ENCODE peak calls at places on chromosomes 11 and 22, in ten cellular contexts. G, V, K, H, E, Z, J, F, A and X are unnamed samples.

GRCh38 chr11:69376155-69377028 is 82.4 kb downstream of the MYEOV start:
- DNase-seq in G (no peak), V (no peak), K (no peak), H (no peak), E (no peak), Z (peak), J (no peak), F (no peak), A (no peak), X (no peak)

GRCh38 chr22:32411388-32411787 is 659 bp downstream of the RTCB start:
- DNase-seq in G (peak), V (no peak), K (peak), H (peak), E (no peak), Z (peak), J (no peak), F (peak), A (no peak), X (peak)

GRCh38 chr22:29700206-29700948 is 19.4 kb upstream of the CABP7 start:
- DNase-seq in G (no peak), V (no peak), K (no peak), H (no peak), E (no peak), Z (no peak), J (no peak), F (no peak), A (no peak), X (no peak)

GRCh38 chr11:35483131-35483800 is 42.1 kb downstream of the PAMR1 start:
- DNase-seq in G (peak), V (no peak), K (no peak), H (peak), E (no peak), Z (no peak), J (no peak), F (no peak), A (no peak), X (no peak)

GRCh38 chr11:104324276-104324675 is 160.3 kb upstream of the PDGFD start:
- DNase-seq in G (no peak), V (no peak), K (no peak), H (no peak), E (no peak), Z (no peak), J (no peak), F (no peak), A (no peak), X (no peak)

GRCh38 chr22:37471721-37472417 is 14.3 kb downstream of the MFNG start:
- DNase-seq in G (no peak), V (no peak), K (no peak), H (no peak), E (no peak), Z (no peak), J (no peak), F (no peak), A (no peak), X (no peak)

GRCh38 chr11:1391165-1392010 is 1.7 kb downstream of the BRSK2 start:
- DNase-seq in G (no peak), V (no peak), K (peak), H (no peak), E (no peak), Z (no peak), J (no peak), F (peak), A (no peak), X (no peak)

GRCh38 chr11:127632971-127633680 is 632.6 kb upstream of the KIRREL3 start:
- DNase-seq in G (no peak), V (no peak), K (no peak), H (no peak), E (no peak), Z (no peak), J (no peak), F (peak), A (no peak), X (no peak)

GRCh38 chr11:86569109-86569508 is 103.3 kb downstream of the ME3 start:
- DNase-seq in G (no peak), V (no peak), K (no peak), H (no peak), E (no peak), Z (no peak), J (no peak), F (no peak), A (no peak), X (no peak)

GRCh38 chr11:68839953-68840641 is 1.6 kb downstream of the CPT1A start:
- DNase-seq in G (no peak), V (no peak), K (peak), H (no peak), E (no peak), Z (no peak), J (no peak), F (peak), A (no peak), X (no peak)

GRCh38 chr22:17083811-17084540 is 824 bp upstream of the IL17RA start:
- DNase-seq in G (no peak), V (no peak), K (no peak), H (no peak), E (no peak), Z (no peak), J (peak), F (peak), A (no peak), X (no peak)

GRCh38 chr11:77517226-77517625 is 43.3 kb upstream of the PAK1 start:
- DNase-seq in G (no peak), V (no peak), K (no peak), H (no peak), E (no peak), Z (no peak), J (no peak), F (no peak), A (no peak), X (no peak)

GRCh38 chr22:39545310-39546063 is 12.9 kb upstream of the RPS19BP1 start:
- DNase-seq in G (no peak), V (no peak), K (peak), H (no peak), E (no peak), Z (peak), J (no peak), F (peak), A (no peak), X (no peak)

GRCh38 chr11:59144096-59144495 is 1.4 kb downstream of the FAM111A start:
- DNase-seq in G (no peak), V (no peak), K (no peak), H (no peak), E (no peak), Z (no peak), J (no peak), F (no peak), A (no peak), X (no peak)

GRCh38 chr11:63010934-63011439 is 4.7 kb downstream of the SLC22A8 start:
- DNase-seq in G (no peak), V (no peak), K (no peak), H (no peak), E (no peak), Z (no peak), J (no peak), F (no peak), A (no peak), X (no peak)

GRCh38 chr11:65115361-65116082 is 2.0 kb downstream of the ZNHIT2 start:
- DNase-seq in G (no peak), V (no peak), K (no peak), H (no peak), E (no peak), Z (no peak), J (peak), F (no peak), A (no peak), X (no peak)
- H3K4me3 ChIP-seq in G (no peak), V (no peak), K (no peak), H (no peak), E (peak), Z (peak), J (no peak), F (no peak), A (no peak), X (peak)

GRCh38 chr11:46130286-46130937 is 9.2 kb upstream of the PHF21A start:
- DNase-seq in G (no peak), V (no peak), K (no peak), H (no peak), E (no peak), Z (no peak), J (no peak), F (no peak), A (no peak), X (no peak)

GRCh38 chr11:46133119-46133518 is 11.9 kb upstream of the PHF21A start:
- DNase-seq in G (no peak), V (no peak), K (no peak), H (no peak), E (no peak), Z (no peak), J (peak), F (no peak), A (no peak), X (no peak)

GRCh38 chr11:46134061-46134460 is 12.8 kb upstream of the PHF21A start:
- DNase-seq in G (no peak), V (no peak), K (no peak), H (no peak), E (no peak), Z (no peak), J (no peak), F (no peak), A (no peak), X (no peak)

GRCh38 chr11:46129133-46129532 is 7.9 kb upstream of the PHF21A start:
- DNase-seq in G (no peak), V (no peak), K (no peak), H (no peak), E (no peak), Z (no peak), J (no peak), F (no peak), A (no peak), X (no peak)

DNA sequence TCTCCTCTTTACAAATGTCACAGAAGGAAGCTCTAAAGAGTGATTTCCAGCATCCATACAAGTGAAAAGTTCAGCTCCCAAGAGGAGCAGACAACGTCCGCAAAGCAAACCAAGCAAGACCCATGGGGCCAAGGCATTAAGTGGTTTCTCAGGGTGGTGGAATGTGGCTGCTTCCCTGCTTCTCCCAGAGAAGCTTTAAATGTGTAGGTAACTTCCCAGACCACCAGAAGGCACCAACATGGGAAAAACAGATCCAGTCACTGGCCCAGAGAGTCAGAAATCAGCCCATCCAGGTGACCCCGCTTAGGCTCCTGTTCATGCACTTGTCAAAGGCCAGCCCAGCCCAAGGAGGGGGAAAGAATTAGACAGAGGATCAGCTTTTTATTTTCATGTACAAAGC is 13.3 kb upstream of the PHF21A start:
- DNase-seq in G (no peak), V (no peak), K (peak), H (no peak), E (no peak), Z (no peak), J (no peak), F (peak), A (no peak), X (no peak)
- TF ChIP-seq CTCF in G (peak), V (no peak), K (peak), H (no peak), E (no peak), Z (no peak), J (no peak), F (peak), A (no peak), X (no peak)

GRCh38 chr22:44735518-44736428 is 16.6 kb upstream of the ARHGAP8 start:
- DNase-seq in G (peak), V (peak), K (peak), H (no peak), E (no peak), Z (peak), J (peak), F (peak), A (peak), X (no peak)

GRCh38 chr22:44734801-44735517 is 17.4 kb upstream of the ARHGAP8 start:
- DNase-seq in G (no peak), V (no peak), K (peak), H (no peak), E (no peak), Z (no peak), J (peak), F (no peak), A (no peak), X (no peak)

GRCh38 chr22:44738347-44738715 is 14.0 kb upstream of the ARHGAP8 start:
- DNase-seq in G (no peak), V (no peak), K (no peak), H (no peak), E (no peak), Z (peak), J (no peak), F (no peak), A (no peak), X (no peak)

GRCh38 chr22:44737414-44738346 is 14.7 kb upstream of the ARHGAP8 start:
- DNase-seq in G (no peak), V (no peak), K (no peak), H (no peak), E (no peak), Z (no peak), J (no peak), F (no peak), A (no peak), X (no peak)

DNA sequence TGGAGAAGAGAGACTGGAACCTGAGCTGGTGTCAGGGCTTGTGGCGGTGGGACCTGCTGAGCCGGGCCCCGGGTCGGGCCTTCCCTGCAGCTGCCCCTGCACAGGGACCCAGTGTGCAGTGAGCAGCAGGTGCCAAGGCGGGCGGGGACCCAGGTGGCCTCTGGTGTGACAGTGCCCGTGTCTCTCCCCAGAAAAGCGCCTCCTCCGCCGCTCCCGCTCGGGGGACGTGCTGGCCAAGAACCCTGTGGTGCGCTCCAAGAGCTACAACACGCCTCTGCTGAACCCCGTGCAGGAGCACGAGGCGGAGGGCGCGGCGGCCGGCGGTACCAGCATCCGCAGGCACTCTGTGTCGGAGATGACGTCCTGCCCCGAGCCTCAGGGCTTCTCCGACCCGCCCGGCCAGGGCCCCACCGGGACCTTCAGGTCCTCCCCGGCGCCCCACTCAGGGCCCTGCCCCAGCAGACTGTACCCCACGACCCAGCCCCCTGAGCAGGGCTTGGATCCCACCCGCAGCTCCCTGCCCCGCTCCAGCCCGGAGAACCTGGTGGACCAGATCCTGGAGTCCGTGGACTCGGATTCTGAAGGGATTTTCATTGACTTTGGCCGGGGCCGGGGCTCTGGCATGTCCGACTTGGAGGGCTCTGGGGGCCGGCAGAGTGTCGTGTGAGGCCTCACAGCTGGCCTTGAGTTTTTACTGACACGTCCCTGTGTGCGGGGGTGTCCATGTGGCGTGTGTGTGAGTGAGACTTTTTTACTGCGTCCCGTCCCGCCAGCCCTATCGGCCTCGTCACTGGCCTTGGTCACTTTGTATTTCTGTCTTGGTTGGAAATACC is 15.6 kb upstream of the ARHGAP8 start:
- DNase-seq in G (no peak), V (no peak), K (no peak), H (no peak), E (no peak), Z (no peak), J (no peak), F (no peak), A (no peak), X (no peak)
- H3K4me3 ChIP-seq in G (no peak), V (no peak), K (no peak), H (no peak), E (no peak), Z (no peak), J (no peak), F (no peak), A (no peak), X (no peak)

DNA sequence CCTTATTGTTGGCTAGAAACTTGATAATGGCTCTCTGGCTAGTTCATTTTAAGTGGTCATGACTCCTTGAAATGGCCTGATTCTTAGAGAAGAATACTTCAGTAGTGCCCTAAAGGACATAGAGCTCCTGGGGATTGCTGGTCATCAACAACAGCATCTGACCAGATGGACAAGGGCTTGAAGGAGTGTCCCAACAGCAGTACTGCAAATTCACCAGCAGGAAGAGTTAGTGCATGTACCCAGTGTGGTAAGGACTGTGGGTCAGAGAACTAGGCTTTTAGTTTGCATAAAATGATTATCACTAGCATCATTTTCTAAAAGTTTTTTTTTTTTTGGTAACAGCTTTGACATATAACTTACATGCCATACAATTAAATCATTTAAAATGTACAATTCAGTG is 39.5 kb upstream of the CUL5 start:
- DNase-seq in G (no peak), V (no peak), K (no peak), H (no peak), E (no peak), Z (no peak), J (no peak), F (peak), A (no peak), X (no peak)
- TF ChIP-seq CTCF in G (no peak), V (no peak), K (peak), H (no peak), E (no peak), Z (peak), J (no peak), F (no peak), A (no peak), X (peak)

GRCh38 chr22:19748139-19748538 is 12.4 kb upstream of the TBX1 start:
- DNase-seq in G (no peak), V (no peak), K (no peak), H (no peak), E (no peak), Z (no peak), J (no peak), F (no peak), A (no peak), X (no peak)

GRCh38 chr22:19749876-19750275 is 10.7 kb upstream of the TBX1 start:
- DNase-seq in G (no peak), V (no peak), K (no peak), H (no peak), E (no peak), Z (no peak), J (no peak), F (no peak), A (no peak), X (no peak)

GRCh38 chr22:19750666-19751490 is 9.7 kb upstream of the TBX1 start:
- DNase-seq in G (peak), V (no peak), K (no peak), H (no peak), E (no peak), Z (peak), J (no peak), F (no peak), A (no peak), X (no peak)

GRCh38 chr22:19747574-19747973 is 13.0 kb upstream of the TBX1 start:
- DNase-seq in G (no peak), V (no peak), K (no peak), H (no peak), E (no peak), Z (no peak), J (no peak), F (no peak), A (no peak), X (no peak)

DNA sequence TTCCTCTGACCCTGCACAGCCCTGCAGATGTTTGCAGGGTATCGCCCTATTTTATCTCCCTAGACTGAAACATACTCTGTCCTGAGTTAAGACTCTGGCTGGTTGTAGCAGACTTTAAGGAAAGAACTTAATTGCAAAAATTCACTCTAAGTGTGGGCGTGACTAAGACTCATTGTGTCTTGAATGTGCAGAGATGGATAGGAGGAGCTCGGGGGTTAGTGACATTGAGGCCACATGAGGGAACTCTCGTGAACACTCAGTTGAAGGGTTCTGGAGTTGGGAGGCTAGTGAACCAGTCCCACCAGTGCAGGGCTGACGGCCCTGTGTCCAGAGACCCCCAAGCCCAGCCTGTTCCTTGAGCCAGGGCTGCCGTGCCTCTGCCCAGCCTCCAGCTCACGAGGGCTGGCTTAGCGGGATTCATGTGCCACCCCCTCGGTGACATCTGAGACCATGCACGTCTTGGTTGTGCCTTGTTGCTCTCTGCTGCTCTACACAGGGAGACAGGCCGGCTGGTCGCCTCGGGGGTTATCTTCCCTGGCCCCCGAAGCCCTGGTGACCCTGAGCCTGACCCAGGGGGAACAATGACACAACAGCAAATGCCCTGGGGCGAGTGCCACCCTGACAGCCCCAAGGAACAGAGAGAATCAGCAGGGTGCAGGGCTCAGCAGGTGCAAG is 11.4 kb upstream of the TBX1 start:
- DNase-seq in G (no peak), V (no peak), K (no peak), H (no peak), E (no peak), Z (no peak), J (no peak), F (no peak), A (no peak), X (no peak)
- H3K4me3 ChIP-seq in G (no peak), V (no peak), K (no peak), H (no peak), E (no peak), Z (no peak), J (no peak), F (no peak), A (no peak), X (no peak)

GRCh38 chr22:36235585-36235984 is 3.7 kb downstream of the APOL2 start:
- DNase-seq in G (no peak), V (no peak), K (no peak), H (no peak), E (no peak), Z (no peak), J (no peak), F (no peak), A (no peak), X (no peak)

GRCh38 chr22:36237462-36238347 is 1.6 kb downstream of the APOL2 start:
- DNase-seq in G (no peak), V (peak), K (no peak), H (no peak), E (no peak), Z (no peak), J (peak), F (no peak), A (no peak), X (no peak)

GRCh38 chr22:36234919-36235318 is 4.4 kb downstream of the APOL2 start:
- DNase-seq in G (no peak), V (no peak), K (no peak), H (no peak), E (no peak), Z (no peak), J (no peak), F (no peak), A (no peak), X (no peak)

GRCh38 chr22:36238348-36239149 is 778 bp downstream of the APOL2 start:
- DNase-seq in G (no peak), V (no peak), K (no peak), H (no peak), E (no peak), Z (no peak), J (peak), F (no peak), A (no peak), X (no peak)

GRCh38 chr22:36236338-36237319 is 2.7 kb downstream of the APOL2 start:
- DNase-seq in G (no peak), V (no peak), K (peak), H (no peak), E (no peak), Z (peak), J (no peak), F (no peak), A (no peak), X (no peak)
- TF ChIP-seq CTCF in G (no peak), V (no peak), K (no peak), H (no peak), E (no peak), Z (no peak), J (no peak), F (no peak), A (no peak), X (no peak)

DNA sequence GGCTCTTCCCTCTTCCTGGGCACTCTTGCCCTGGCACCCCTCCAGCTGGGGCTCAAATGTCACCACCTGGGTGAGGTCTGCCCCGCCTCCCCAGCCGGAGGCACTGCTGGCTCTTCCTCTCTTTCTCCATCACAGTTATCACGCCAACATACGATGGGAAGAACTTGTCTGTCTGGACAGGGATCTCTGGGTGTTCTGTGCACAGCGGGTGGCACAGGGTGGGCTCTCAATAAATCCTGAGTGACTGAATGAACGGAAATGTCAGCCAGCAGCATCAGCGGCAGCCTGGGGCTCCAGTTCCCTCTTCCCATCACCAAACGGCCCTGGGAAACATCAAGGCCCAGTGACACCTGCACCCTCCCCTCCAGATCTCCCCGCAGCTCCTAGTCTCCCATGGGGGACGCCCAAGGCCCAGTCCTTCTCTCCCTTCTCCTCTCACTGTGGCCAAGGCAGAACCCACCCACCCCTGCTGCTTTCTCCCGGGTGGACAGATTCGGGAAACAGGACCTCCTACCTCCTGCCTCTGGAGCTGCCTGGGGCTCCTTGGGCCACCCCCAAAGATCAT is 440 bp upstream of the SLC25A45 start:
- DNase-seq in G (no peak), V (no peak), K (no peak), H (no peak), E (no peak), Z (no peak), J (no peak), F (no peak), A (peak), X (no peak)
- H3K4me3 ChIP-seq in G (peak), V (peak), K (no peak), H (peak), E (peak), Z (peak), J (peak), F (no peak), A (no peak), X (peak)